ENCODE peak calls at places on chromosomes 11 and 22, in ten cellular contexts. A, W, U, Z, E, C, K, L, H and J are unnamed samples.
A peak's percentile ranks its signal among the peaks of the same experiment; 100 is the strongest.

GRCh38 chr22:35450824-35451541 is 51.0 kb downstream of the MCM5 start:
- DNase-seq in E (no peak), W (no peak), C (no peak), K (no peak), L (no peak), Z (no peak), U (no peak), H (no peak), A (no peak), J (no peak)

GRCh38 chr11:73239571-73240189 is 21.6 kb downstream of the P2RY2 start:
- DNase-seq in L (no peak), A (no peak), U (no peak), K (no peak), W (no peak), C (no peak), Z (no peak), H (no peak), E (no peak), J (no peak)

GRCh38 chr22:44882226-44882905 is 127.4 kb downstream of the PHF21B start:
- DNase-seq in Z (no peak), A (no peak), W (no peak), H (no peak), K (no peak), L (no peak), E (no peak), U (no peak), C (no peak), J (no peak)

GRCh38 chr11:106466441-106467190 is 389.2 kb downstream of the AASDHPPT start:
- DNase-seq in L (peak; percentile 68), A (peak; percentile 81), C (peak; percentile 75), K (no peak), U (no peak), H (peak; percentile 9), W (peak; percentile 57), E (no peak), Z (no peak), J (no peak)

GRCh38 chr11:124831897-124832296 is 31.7 kb upstream of the MSANTD2 start:
- DNase-seq in Z (no peak), E (no peak), W (no peak), U (no peak), L (no peak), C (no peak), H (no peak), A (no peak), K (no peak), J (no peak)

GRCh38 chr22:45204751-45205623 is 35.7 kb downstream of the KIAA0930 start:
- DNase-seq in U (no peak), H (no peak), C (no peak), K (no peak), A (no peak), Z (no peak), E (no peak), L (no peak), W (no peak), J (no peak)

GRCh38 chr11:16312242-16312641 is 44.1 kb downstream of the SOX6 start:
- DNase-seq in U (no peak), L (no peak), K (no peak), W (no peak), E (no peak), Z (no peak), C (no peak), H (no peak), A (no peak), J (no peak)

GRCh38 chr11:75593337-75593915 is 31.4 kb downstream of the SERPINH1 start:
- DNase-seq in C (peak; percentile 48), Z (no peak), H (no peak), U (no peak), W (no peak), K (no peak), E (no peak), A (no peak), L (peak; percentile 34), J (no peak)

GRCh38 chr11:12130180-12130980 is 20.0 kb downstream of the MICAL2 start:
- DNase-seq in Z (no peak), L (no peak), U (peak; percentile 61), K (no peak), A (no peak), W (no peak), E (no peak), H (no peak), C (no peak), J (no peak)

GRCh38 chr11:37449146-37449545 is 851.1 kb upstream of the RAG2 start:
- DNase-seq in L (peak; percentile 84), C (peak; percentile 82), A (peak; percentile 32), Z (peak; percentile 44), U (no peak), H (peak; percentile 62), K (no peak), W (peak; percentile 85), E (no peak), J (peak; percentile 73)

GRCh38 chr11:114397349-114397982 is 2.8 kb downstream of the C11orf71 start:
- DNase-seq in C (no peak), A (no peak), W (peak; percentile 38), E (no peak), H (no peak), K (no peak), Z (no peak), L (no peak), U (no peak), J (no peak)

GRCh38 chr22:41048791-41049717 is 43.3 kb upstream of the EP300 start:
- DNase-seq in C (peak; percentile 76), L (peak; percentile 87), W (peak; percentile 77), Z (peak; percentile 11), H (peak; percentile 74), E (peak; percentile 75), U (peak; percentile 60), A (peak; percentile 59), K (peak; percentile 81), J (peak; percentile 10)

GRCh38 chr11:123681007-123681406 is 26.6 kb upstream of the SCN3B start:
- DNase-seq in C (no peak), H (no peak), E (no peak), A (no peak), U (no peak), Z (no peak), K (no peak), L (no peak), W (no peak), J (no peak)

GRCh38 chr11:123682976-123683375 is 28.6 kb upstream of the SCN3B start:
- DNase-seq in W (no peak), Z (no peak), L (no peak), C (no peak), U (no peak), H (no peak), E (no peak), A (no peak), K (no peak), J (no peak)

GRCh38 chr11:123684601-123685000 is 30.2 kb upstream of the SCN3B start:
- DNase-seq in C (no peak), Z (no peak), L (no peak), H (no peak), U (no peak), K (no peak), W (no peak), A (no peak), E (no peak), J (no peak)

GRCh38 chr11:123678246-123678645 is 23.8 kb upstream of the SCN3B start:
- DNase-seq in W (no peak), H (no peak), U (no peak), L (no peak), A (no peak), E (no peak), Z (no peak), C (no peak), K (no peak), J (no peak)

GRCh38 chr11:123683616-123684170 is 29.3 kb upstream of the SCN3B start:
- DNase-seq in U (no peak), C (no peak), H (no peak), K (no peak), L (no peak), A (no peak), Z (no peak), E (no peak), W (no peak), J (no peak)
- H3K4me3 ChIP-seq in U (no peak overlapping the region), C (no peak overlapping the region), H (no peak overlapping the region), K (no peak overlapping the region), L (no peak overlapping the region), A (no peak overlapping the region), Z (no peak overlapping the region), E (no peak overlapping the region), W (no peak overlapping the region), J (no peak overlapping the region)

GRCh38 chr11:94539420-94539819 is 4.3 kb upstream of the FUT4 start:
- DNase-seq in Z (no peak), E (no peak), C (no peak), W (no peak), U (peak; percentile 76), K (no peak), A (no peak), L (no peak), H (no peak), J (no peak)
- H3K4me3 ChIP-seq in Z (no peak overlapping the region), E (no peak overlapping the region), C (no peak overlapping the region), W (no peak overlapping the region), U (no peak overlapping the region), K (no peak overlapping the region), A (no peak overlapping the region), L (no peak overlapping the region), H (no peak overlapping the region), J (no peak overlapping the region)

GRCh38 chr11:64720640-64721358 is 2.2 kb downstream of the NRXN2 start:
- DNase-seq in K (no peak), W (no peak), L (no peak), U (no peak), C (no peak), E (no peak), Z (no peak), H (no peak), A (no peak), J (no peak)
- H3K4me3 ChIP-seq in K (no peak overlapping the region), W (no peak overlapping the region), L (no peak overlapping the region), U (no peak overlapping the region), C (no peak overlapping the region), E (no peak overlapping the region), Z (no peak overlapping the region), H (no peak overlapping the region), A (no peak overlapping the region), J (no peak overlapping the region)

DNA sequence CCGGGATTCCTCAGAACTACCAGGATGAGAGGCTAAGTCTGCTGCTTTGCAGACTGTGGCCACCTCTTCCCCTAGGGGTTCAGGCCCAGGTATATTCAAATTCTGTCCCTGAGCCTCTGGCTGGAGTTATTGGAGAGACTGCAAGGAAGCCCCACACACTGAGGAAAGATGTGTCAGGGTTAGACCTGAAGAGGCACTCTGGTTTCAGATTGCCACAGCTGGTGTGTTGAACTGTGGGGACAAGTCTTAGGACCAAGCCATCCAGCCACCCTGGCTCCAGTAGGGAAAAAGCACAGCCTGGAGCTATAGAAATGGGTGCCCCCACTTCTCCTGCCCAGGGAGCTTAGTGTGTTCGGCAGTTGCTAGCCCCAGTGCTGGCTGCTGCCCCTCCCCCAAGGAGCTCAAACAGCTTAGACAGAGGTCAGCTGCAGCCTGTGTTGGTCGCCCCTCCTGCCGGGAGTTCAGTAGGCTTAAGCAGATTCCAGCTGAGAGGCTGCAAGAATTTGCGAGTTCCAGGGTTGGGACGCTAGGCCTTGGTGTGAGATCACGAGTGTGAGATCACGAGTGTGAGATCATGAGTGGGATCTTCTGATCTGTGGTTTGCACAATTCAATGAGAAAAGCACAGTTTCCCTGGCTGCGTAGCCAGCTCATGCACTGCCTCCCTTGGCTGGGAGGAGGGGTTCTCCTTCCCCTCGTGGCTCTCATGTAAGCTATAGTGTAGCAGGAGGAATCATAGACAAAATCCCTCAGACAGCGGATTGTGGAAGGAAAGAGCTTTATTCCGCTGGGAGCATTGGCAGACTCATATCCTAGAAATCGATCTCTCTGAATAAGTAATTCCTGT is 552.1 kb upstream of the CHORDC1 start:
- DNase-seq in U (no peak), C (no peak), W (no peak), H (peak; percentile 66), E (no peak), L (no peak), K (no peak), Z (peak; percentile 44), A (no peak), J (no peak)
- H3K4me3 ChIP-seq in U (no peak overlapping the region), C (no peak overlapping the region), W (no peak overlapping the region), H (no peak overlapping the region), E (no peak overlapping the region), L (no peak overlapping the region), K (no peak overlapping the region), Z (no peak overlapping the region), A (no peak overlapping the region), J (no peak overlapping the region)